ENCODE peak calls at places on chromosomes 12 and 14, in nine cellular contexts. S is PC-9, P is PC-3, D is ovary, E is lung, G is stomach, T is lower lobe of right lung, Q is GM23338, F is fibroblast of lung. M is an unnamed sample. For H3K36me3, the result is how much of the 10 kb centered on the place peaks cover.

GRCh38 chr14:95463173-95463901 is 53.1 kb downstream of the SYNE3 start:
- DNase-seq in S (no peak), D (no peak), F (no peak), E (no peak), Q (no peak), T (no peak), P (no peak), G (peak), M (no peak)

GRCh38 chr14:45491914-45492313 is 238.9 kb upstream of the MIS18BP1 start:
- DNase-seq in S (no peak), F (no peak), D (no peak), Q (no peak), E (no peak), T (no peak), G (peak), P (no peak), M (no peak)

GRCh38 chr12:38155526-38156496 is 160.8 kb upstream of the ALG10B start:
- DNase-seq in T (no peak), Q (no peak), D (no peak), G (no peak), E (no peak), S (no peak), P (no peak), F (no peak), M (no peak)

GRCh38 chr14:94945615-94946014 is 175.7 kb upstream of the GSC start:
- DNase-seq in Q (no peak), T (no peak), E (no peak), F (no peak), D (no peak), G (no peak), S (no peak), P (no peak), M (no peak)

GRCh38 chr12:20040844-20041243 is 327.5 kb upstream of the PDE3A start:
- DNase-seq in G (no peak), D (no peak), P (no peak), Q (peak), E (no peak), F (no peak), S (no peak), T (no peak), M (peak)

GRCh38 chr12:124096109-124096508 is 123.1 kb downstream of the ZNF664 start:
- DNase-seq in T (no peak), Q (no peak), P (no peak), G (no peak), F (no peak), S (no peak), E (no peak), D (no peak), M (no peak)

GRCh38 chr12:23099104-23099503 is 474.1 kb downstream of the ETNK1 start:
- DNase-seq in E (no peak), P (no peak), D (no peak), Q (peak), T (no peak), G (no peak), F (no peak), S (no peak), M (no peak)

GRCh38 chr14:105388110-105388951 is 10.0 kb upstream of the TEX22 start:
- DNase-seq in T (no peak), P (no peak), D (no peak), E (no peak), F (no peak), G (no peak), S (no peak), Q (no peak), M (no peak)

GRCh38 chr12:65695077-65695865 is 129.0 kb upstream of the HMGA2 start:
- DNase-seq in P (peak), E (peak), Q (peak), T (peak), D (peak), G (peak), S (peak), F (peak), M (peak)

GRCh38 chr12:114343585-114343984 is 62.4 kb downstream of the TBX5 start:
- DNase-seq in S (no peak), T (no peak), P (no peak), G (no peak), F (no peak), Q (no peak), E (no peak), D (no peak), M (no peak)

GRCh38 chr14:102450206-102451063 is 59.1 kb downstream of the ANKRD9 start:
- DNase-seq in S (no peak), G (no peak), D (no peak), E (no peak), T (no peak), F (no peak), Q (no peak), P (no peak), M (no peak)
- H3K27ac ChIP-seq in S (no peak), G (no peak), D (no peak), E (no peak), T (no peak), F (no peak), Q (no peak), P (no peak), M (no peak)

DNA sequence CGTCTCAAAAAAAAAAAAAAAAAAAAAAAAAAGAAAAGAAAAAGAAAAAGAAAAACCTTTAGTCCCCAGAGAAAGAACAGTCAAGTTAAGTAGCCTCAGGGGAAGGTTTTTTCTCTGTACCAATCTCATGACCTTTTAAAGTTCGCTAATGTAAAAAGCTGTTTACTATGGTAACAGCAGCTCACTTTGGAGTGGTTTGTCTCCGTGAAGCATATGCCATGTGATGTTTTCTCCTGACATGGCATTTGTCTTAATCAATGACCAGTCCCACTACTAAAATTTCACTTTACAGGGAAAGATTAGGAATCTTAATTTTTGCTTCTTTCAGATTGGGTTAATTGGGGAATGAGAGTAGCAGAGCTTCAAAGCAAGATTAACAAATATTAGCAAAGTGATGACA is 4.3 kb downstream of the RNF212B start:
- DNase-seq in E (no peak), F (no peak), D (no peak), S (no peak), T (no peak), P (no peak), G (no peak), Q (no peak), M (no peak)
- H3K36me3 ChIP-seq in E (under half), F (under half), D (under half), S (under half), T (under half), P (under half), G (under half), Q (under half), M (under half)

GRCh38 chr14:100261621-100262020 is 22.7 kb downstream of the YY1 start:
- DNase-seq in E (no peak), T (no peak), P (no peak), S (no peak), F (no peak), D (no peak), Q (no peak), G (no peak), M (no peak)

GRCh38 chr14:100262545-100262944 is 23.6 kb downstream of the YY1 start:
- DNase-seq in D (no peak), S (no peak), F (no peak), T (no peak), P (no peak), G (no peak), Q (no peak), E (no peak), M (no peak)

GRCh38 chr14:100268591-100269207 is 29.8 kb downstream of the YY1 start:
- DNase-seq in T (no peak), P (no peak), S (no peak), E (no peak), F (no peak), Q (no peak), D (no peak), G (no peak), M (peak)

GRCh38 chr14:100267990-100268389 is 29.0 kb downstream of the YY1 start:
- DNase-seq in D (no peak), Q (no peak), S (no peak), F (no peak), P (no peak), T (no peak), E (no peak), G (no peak), M (no peak)

DNA sequence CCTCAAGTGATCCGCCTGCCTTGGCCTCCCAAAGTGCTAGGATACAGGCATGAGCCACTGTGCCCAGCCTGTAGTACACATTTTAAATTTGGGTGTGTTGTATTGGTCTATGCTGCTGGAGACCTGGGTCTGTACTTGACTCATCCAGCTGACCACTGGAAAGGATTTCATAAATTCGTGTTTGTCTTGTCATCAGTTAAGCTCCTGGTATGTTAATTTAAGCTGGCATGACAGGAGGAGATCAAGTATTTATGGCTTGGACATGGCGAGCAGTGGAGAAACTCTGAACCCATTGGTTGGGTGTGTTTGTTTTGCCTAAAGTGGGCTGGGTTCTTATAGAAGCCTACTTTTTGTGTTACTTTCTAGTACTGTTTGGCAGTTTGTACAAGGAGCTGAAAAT is 24.2 kb downstream of the YY1 start:
- DNase-seq in G (no peak), Q (no peak), F (peak), P (no peak), T (no peak), S (no peak), D (no peak), E (no peak), M (no peak)
- H3K27ac ChIP-seq in G (no peak), Q (no peak), F (no peak), P (no peak), T (no peak), S (no peak), D (no peak), E (no peak), M (no peak)

DNA sequence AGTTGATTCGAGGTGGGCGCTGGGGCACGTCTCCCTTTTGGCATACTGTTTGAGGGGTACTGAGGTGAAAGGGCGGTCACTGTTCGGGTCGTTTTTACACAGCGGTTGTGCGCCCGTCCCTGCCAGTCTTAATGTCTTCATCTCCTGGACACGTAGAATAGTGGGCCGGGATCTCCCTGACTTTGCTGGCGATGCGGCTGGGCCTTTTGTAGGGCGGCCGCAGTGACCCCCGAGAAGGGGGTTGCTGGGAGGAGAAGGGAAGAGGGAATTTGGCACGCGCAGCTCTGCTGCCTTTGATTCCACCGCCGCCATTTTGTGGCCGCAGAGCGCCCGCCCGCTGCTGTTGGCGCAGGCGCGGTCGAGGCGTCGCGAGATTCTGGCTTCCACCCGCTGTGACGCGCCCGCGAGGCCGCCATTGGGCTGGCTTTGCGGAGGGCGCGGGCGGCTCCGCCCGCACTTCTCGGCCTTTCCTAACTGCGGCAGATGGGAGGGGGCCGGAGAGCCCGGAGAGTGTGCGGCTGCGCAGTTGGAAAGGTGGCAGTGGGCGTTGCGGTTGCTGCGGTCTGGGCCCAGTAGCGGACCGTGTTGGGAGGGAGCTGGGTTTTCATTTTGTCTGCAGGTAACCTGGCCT is 542 bp downstream of the SRSF5 start:
- DNase-seq in T (peak), F (peak), E (peak), S (peak), D (peak), Q (peak), G (peak), P (peak), M (peak)
- H3K36me3 ChIP-seq in T (under half), F (under half), E (under half), S (under half), D (under half), Q (under half), G (under half), P (under half), M (half or more)

DNA sequence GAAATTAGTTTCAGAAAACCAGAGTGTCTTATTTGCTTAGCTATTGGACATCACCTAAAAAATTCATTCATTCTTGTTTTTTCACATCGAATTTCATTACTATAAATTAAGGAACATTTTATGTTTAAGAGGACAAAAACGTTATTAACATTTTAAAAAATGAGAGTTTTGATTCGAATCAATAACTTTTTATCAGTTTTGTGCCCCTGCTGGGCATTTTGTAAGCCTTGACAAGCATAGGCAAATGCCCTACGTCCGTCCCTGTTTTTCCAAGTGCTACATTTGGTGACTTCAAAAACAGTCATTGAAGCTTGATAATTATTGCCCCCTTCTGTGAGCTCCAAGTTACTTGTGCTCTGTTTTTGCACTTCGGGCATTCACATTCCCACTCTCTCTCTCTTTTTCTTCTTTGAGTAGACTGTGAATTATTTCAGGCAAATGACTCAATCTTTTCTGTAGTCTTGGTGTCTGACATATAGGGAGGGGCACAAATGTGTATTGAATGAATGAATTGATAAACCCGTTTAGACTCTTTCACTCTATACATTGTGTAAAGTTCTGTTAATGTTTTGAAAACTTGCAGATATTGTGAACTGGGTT is 1.2 kb downstream of the APAF1 start:
- DNase-seq in S (no peak), T (no peak), F (peak), E (no peak), Q (no peak), P (peak), G (no peak), D (no peak), M (no peak)
- H3K27ac ChIP-seq in S (no peak), T (no peak), F (peak), E (no peak), Q (no peak), P (no peak), G (no peak), D (no peak), M (no peak)

GRCh38 chr14:57212919-57213318 is 55.8 kb downstream of the EXOC5 start:
- DNase-seq in P (peak), G (no peak), F (peak), D (no peak), S (no peak), T (no peak), E (no peak), Q (no peak), M (no peak)
- H3K36me3 ChIP-seq in P (half or more), G (under half), F (under half), D (under half), S (under half), T (half or more), E (under half), Q (under half), M (under half)

GRCh38 chr12:109222496-109222895 is 86.6 kb downstream of the FOXN4 start:
- DNase-seq in E (no peak), G (no peak), T (no peak), S (no peak), D (no peak), F (no peak), P (no peak), Q (no peak), M (no peak)
- H3K27ac ChIP-seq in E (no peak), G (no peak), T (no peak), S (no peak), D (no peak), F (no peak), P (no peak), Q (no peak), M (no peak)

DNA sequence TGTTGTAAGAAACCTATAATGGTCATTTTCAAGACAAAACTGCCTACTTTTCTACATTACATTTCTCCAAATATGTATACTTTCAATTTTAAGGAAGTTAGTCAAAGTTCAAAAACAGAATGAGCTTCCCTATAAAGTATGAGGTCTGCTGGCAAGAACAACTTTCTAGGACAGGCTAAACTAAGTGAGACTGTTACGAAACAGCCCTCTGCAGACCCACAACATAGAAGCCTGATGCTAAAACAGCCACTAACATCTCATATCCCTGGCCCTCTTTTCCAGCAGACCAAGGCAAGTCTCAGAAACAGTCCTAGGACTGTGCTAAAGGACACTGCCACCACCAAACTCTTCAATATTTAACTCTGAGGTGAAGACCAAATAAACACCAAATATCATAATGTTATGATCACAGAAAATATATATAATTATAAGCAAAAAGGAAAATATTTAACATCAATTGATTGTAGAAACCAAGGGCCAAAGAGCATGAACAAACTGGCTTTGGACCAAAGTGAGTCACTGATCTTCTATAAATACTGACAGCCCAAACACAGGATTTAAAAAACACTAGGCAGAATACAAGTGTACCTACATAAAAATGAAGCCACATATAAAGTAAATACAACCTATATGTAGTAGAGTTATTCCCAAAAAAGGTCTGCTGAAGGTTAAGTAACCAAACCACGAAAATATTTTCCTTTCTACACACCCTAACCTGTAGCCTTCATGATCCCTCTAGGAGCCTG is 27.7 kb downstream of the PPP4R3A start:
- DNase-seq in E (no peak), D (no peak), G (no peak), P (peak), Q (no peak), F (peak), T (no peak), S (no peak), M (peak)
- H3K36me3 ChIP-seq in E (under half), D (under half), G (under half), P (half or more), Q (under half), F (under half), T (half or more), S (under half), M (under half)

DNA sequence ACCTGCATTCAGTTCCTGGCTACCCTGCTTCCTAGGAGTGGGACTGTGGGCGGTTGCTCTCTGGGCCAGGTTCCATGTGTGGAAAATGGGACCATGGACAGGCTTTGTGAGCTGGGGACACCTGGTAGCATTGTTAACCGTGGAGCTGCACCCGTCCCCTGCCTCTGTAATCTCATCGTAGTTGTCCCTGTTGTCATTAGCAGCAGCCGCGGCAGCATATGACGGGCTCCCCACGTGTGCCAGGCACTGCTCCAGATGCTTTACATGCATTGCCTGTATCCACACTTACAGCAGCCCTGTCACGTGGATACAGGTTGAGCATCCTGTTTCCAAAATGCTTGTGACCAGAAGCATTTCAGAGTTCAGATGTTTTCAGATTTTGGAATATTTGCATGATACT is 54.4 kb downstream of the ELK3 start:
- DNase-seq in E (no peak), Q (no peak), P (no peak), D (no peak), G (no peak), S (no peak), F (no peak), T (no peak), M (no peak)
- H3K27ac ChIP-seq in E (peak), Q (no peak), P (no peak), D (no peak), G (no peak), S (no peak), F (peak), T (no peak), M (no peak)

GRCh38 chr12:112217647-112218046 is 92.3 kb downstream of the TRAFD1 start:
- DNase-seq in Q (no peak), E (no peak), G (no peak), T (no peak), F (no peak), P (no peak), D (no peak), S (no peak), M (no peak)

GRCh38 chr12:112218150-112218549 is 92.8 kb downstream of the TRAFD1 start:
- DNase-seq in E (no peak), T (no peak), F (peak), G (no peak), Q (no peak), D (no peak), P (no peak), S (no peak), M (no peak)

GRCh38 chr12:112216223-112216622 is 90.9 kb downstream of the TRAFD1 start:
- DNase-seq in E (no peak), G (no peak), F (no peak), D (no peak), P (no peak), T (no peak), Q (no peak), S (no peak), M (no peak)

GRCh38 chr12:112214064-112214463 is 88.7 kb downstream of the TRAFD1 start:
- DNase-seq in T (no peak), S (no peak), F (no peak), E (no peak), Q (no peak), G (no peak), D (no peak), P (no peak), M (no peak)

GRCh38 chr12:112219195-112219594 is 93.8 kb downstream of the TRAFD1 start:
- DNase-seq in Q (peak), P (no peak), S (no peak), T (no peak), E (no peak), D (no peak), G (no peak), F (peak), M (peak)
- H3K36me3 ChIP-seq in Q (under half), P (under half), S (under half), T (half or more), E (under half), D (under half), G (under half), F (under half), M (under half)